ENCODE peak calls at places on chromosomes 3 and 15, in nine cellular contexts. One of them, this sample, is unnamed.

GRCh38 chr3:13532085-13532484 is 16.8 kb upstream of the FBLN2 start:
- DNase-seq in cardiac muscle cell: no peak
- DNase-seq in GM12865: no peak
- DNase-seq in neural progenitor cell: no peak
- DNase-seq in omental fat pad: no peak
- DNase-seq in brain microvascular endothelial cell: no peak
- DNase-seq in AG09319: no peak
- DNase-seq in GM20000: no peak
- DNase-seq in BJ: no peak
- DNase-seq in this sample: no peak

GRCh38 chr3:149559525-149559924 is 85.0 kb downstream of the TM4SF4 start:
- DNase-seq in BJ: no peak
- DNase-seq in cardiac muscle cell: no peak
- DNase-seq in neural progenitor cell: no peak
- DNase-seq in omental fat pad: no peak
- DNase-seq in GM20000: no peak
- DNase-seq in GM12865: no peak
- DNase-seq in AG09319: no peak
- DNase-seq in brain microvascular endothelial cell: no peak
- DNase-seq in this sample: no peak

GRCh38 chr15:100966997-100967396 is 47.8 kb downstream of the LRRK1 start:
- DNase-seq in brain microvascular endothelial cell: no peak
- DNase-seq in cardiac muscle cell: no peak
- DNase-seq in BJ: no peak
- DNase-seq in AG09319: no peak
- DNase-seq in GM12865: no peak
- DNase-seq in neural progenitor cell: no peak
- DNase-seq in GM20000: peak
- DNase-seq in omental fat pad: no peak
- DNase-seq in this sample: no peak

GRCh38 chr3:12451481-12451880 is 32.8 kb upstream of the TSEN2 start:
- DNase-seq in BJ: no peak
- DNase-seq in brain microvascular endothelial cell: no peak
- DNase-seq in GM12865: no peak
- DNase-seq in AG09319: no peak
- DNase-seq in omental fat pad: no peak
- DNase-seq in GM20000: no peak
- DNase-seq in cardiac muscle cell: no peak
- DNase-seq in neural progenitor cell: no peak
- DNase-seq in this sample: no peak

GRCh38 chr3:30426319-30426993 is 179.9 kb upstream of the TGFBR2 start:
- DNase-seq in AG09319: no peak
- DNase-seq in omental fat pad: peak
- DNase-seq in BJ: no peak
- DNase-seq in GM20000: no peak
- DNase-seq in GM12865: no peak
- DNase-seq in neural progenitor cell: peak
- DNase-seq in brain microvascular endothelial cell: peak
- DNase-seq in cardiac muscle cell: peak
- DNase-seq in this sample: no peak

GRCh38 chr3:101873619-101874018 is 24.3 kb downstream of the NFKBIZ start:
- DNase-seq in cardiac muscle cell: no peak
- DNase-seq in AG09319: no peak
- DNase-seq in neural progenitor cell: no peak
- DNase-seq in GM20000: no peak
- DNase-seq in omental fat pad: no peak
- DNase-seq in BJ: no peak
- DNase-seq in GM12865: no peak
- DNase-seq in brain microvascular endothelial cell: no peak
- DNase-seq in this sample: no peak

GRCh38 chr3:175940243-175940642 is 1081.1 kb downstream of the NAALADL2 start:
- DNase-seq in GM20000: no peak
- DNase-seq in omental fat pad: no peak
- DNase-seq in BJ: no peak
- DNase-seq in GM12865: no peak
- DNase-seq in cardiac muscle cell: no peak
- DNase-seq in neural progenitor cell: no peak
- DNase-seq in brain microvascular endothelial cell: peak
- DNase-seq in AG09319: no peak
- DNase-seq in this sample: no peak

GRCh38 chr15:69403611-69404010 is 10.5 kb upstream of the KIF23 start:
- DNase-seq in AG09319: peak
- DNase-seq in GM20000: no peak
- DNase-seq in neural progenitor cell: no peak
- DNase-seq in omental fat pad: no peak
- DNase-seq in GM12865: no peak
- DNase-seq in brain microvascular endothelial cell: peak
- DNase-seq in BJ: peak
- DNase-seq in cardiac muscle cell: no peak
- DNase-seq in this sample: no peak

GRCh38 chr3:120274739-120275167 is 10.3 kb downstream of the GPR156 start:
- DNase-seq in neural progenitor cell: no peak
- DNase-seq in omental fat pad: no peak
- DNase-seq in brain microvascular endothelial cell: no peak
- DNase-seq in BJ: no peak
- DNase-seq in GM20000: no peak
- DNase-seq in cardiac muscle cell: no peak
- DNase-seq in GM12865: no peak
- DNase-seq in AG09319: no peak
- DNase-seq in this sample: no peak

GRCh38 chr3:41955192-41955591 is 6.7 kb downstream of the ULK4 start:
- DNase-seq in omental fat pad: no peak
- DNase-seq in cardiac muscle cell: no peak
- DNase-seq in brain microvascular endothelial cell: no peak
- DNase-seq in GM12865: no peak
- DNase-seq in neural progenitor cell: no peak
- DNase-seq in BJ: no peak
- DNase-seq in AG09319: no peak
- DNase-seq in GM20000: no peak
- DNase-seq in this sample: no peak

GRCh38 chr3:124540550-124541201 is 189.6 kb upstream of the UMPS start:
- DNase-seq in BJ: no peak
- DNase-seq in omental fat pad: no peak
- DNase-seq in GM12865: no peak
- DNase-seq in GM20000: no peak
- DNase-seq in brain microvascular endothelial cell: no peak
- DNase-seq in cardiac muscle cell: no peak
- DNase-seq in neural progenitor cell: no peak
- DNase-seq in AG09319: no peak
- DNase-seq in this sample: no peak
- TF ChIP-seq CTCF in BJ: no peak
- TF ChIP-seq CTCF in omental fat pad: no peak
- TF ChIP-seq CTCF in GM12865: no peak
- TF ChIP-seq CTCF in GM20000: no peak
- TF ChIP-seq CTCF in brain microvascular endothelial cell: no peak
- TF ChIP-seq CTCF in cardiac muscle cell: no peak
- TF ChIP-seq CTCF in neural progenitor cell: no peak
- TF ChIP-seq CTCF in AG09319: no peak
- TF ChIP-seq CTCF in this sample: no peak

GRCh38 chr3:23865595-23866396 is 51.0 kb downstream of the NKIRAS1 start:
- DNase-seq in GM20000: peak
- DNase-seq in neural progenitor cell: peak
- DNase-seq in cardiac muscle cell: peak
- DNase-seq in GM12865: peak
- DNase-seq in AG09319: no peak
- DNase-seq in BJ: no peak
- DNase-seq in omental fat pad: no peak
- DNase-seq in brain microvascular endothelial cell: peak
- DNase-seq in this sample: no peak

GRCh38 chr3:23864954-23865353 is 51.8 kb downstream of the NKIRAS1 start:
- DNase-seq in BJ: no peak
- DNase-seq in omental fat pad: no peak
- DNase-seq in neural progenitor cell: no peak
- DNase-seq in GM12865: no peak
- DNase-seq in GM20000: no peak
- DNase-seq in brain microvascular endothelial cell: no peak
- DNase-seq in cardiac muscle cell: peak
- DNase-seq in AG09319: no peak
- DNase-seq in this sample: no peak

GRCh38 chr3:23863060-23863459 is 53.7 kb downstream of the NKIRAS1 start:
- DNase-seq in cardiac muscle cell: no peak
- DNase-seq in omental fat pad: no peak
- DNase-seq in GM20000: no peak
- DNase-seq in BJ: no peak
- DNase-seq in AG09319: no peak
- DNase-seq in GM12865: no peak
- DNase-seq in neural progenitor cell: no peak
- DNase-seq in brain microvascular endothelial cell: no peak
- DNase-seq in this sample: no peak

GRCh38 chr3:23872330-23872729 is 44.5 kb downstream of the NKIRAS1 start:
- DNase-seq in GM12865: no peak
- DNase-seq in omental fat pad: no peak
- DNase-seq in neural progenitor cell: no peak
- DNase-seq in BJ: no peak
- DNase-seq in AG09319: no peak
- DNase-seq in cardiac muscle cell: no peak
- DNase-seq in brain microvascular endothelial cell: no peak
- DNase-seq in GM20000: no peak
- DNase-seq in this sample: no peak

DNA sequence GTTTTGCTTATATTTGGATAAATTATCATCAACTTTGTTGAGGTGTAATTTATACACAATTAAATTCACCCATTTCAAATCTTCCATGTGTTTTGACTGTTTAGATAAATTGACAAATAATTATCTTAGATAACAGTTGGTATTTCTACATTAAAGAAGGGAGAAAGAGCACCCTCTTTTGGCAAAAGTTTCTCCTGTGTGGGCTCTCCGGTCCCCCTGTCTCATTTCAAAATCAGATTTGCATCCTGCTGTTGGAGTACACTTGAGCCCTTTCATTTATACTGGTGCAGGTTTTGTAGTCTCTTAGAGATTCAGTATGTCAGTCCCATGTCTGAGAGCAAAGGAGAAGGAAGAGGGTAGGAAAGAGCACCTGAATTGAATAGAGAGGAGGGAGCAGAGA is 49.4 kb downstream of the NKIRAS1 start:
- DNase-seq in AG09319: no peak
- DNase-seq in GM12865: peak
- DNase-seq in brain microvascular endothelial cell: no peak
- DNase-seq in omental fat pad: no peak
- DNase-seq in neural progenitor cell: no peak
- DNase-seq in GM20000: no peak
- DNase-seq in cardiac muscle cell: no peak
- DNase-seq in BJ: no peak
- DNase-seq in this sample: no peak
- TF ChIP-seq CTCF in AG09319: no peak
- TF ChIP-seq CTCF in GM12865: peak
- TF ChIP-seq CTCF in brain microvascular endothelial cell: peak
- TF ChIP-seq CTCF in omental fat pad: no peak
- TF ChIP-seq CTCF in neural progenitor cell: peak
- TF ChIP-seq CTCF in GM20000: no peak
- TF ChIP-seq CTCF in cardiac muscle cell: no peak
- TF ChIP-seq CTCF in BJ: no peak
- TF ChIP-seq CTCF in this sample: no peak

GRCh38 chr15:48964898-48965297 is 1.2 kb upstream of the SHC4 start:
- DNase-seq in BJ: no peak
- DNase-seq in brain microvascular endothelial cell: no peak
- DNase-seq in GM20000: no peak
- DNase-seq in AG09319: no peak
- DNase-seq in cardiac muscle cell: no peak
- DNase-seq in GM12865: no peak
- DNase-seq in neural progenitor cell: no peak
- DNase-seq in omental fat pad: no peak
- DNase-seq in this sample: no peak

GRCh38 chr15:48962662-48963523 is 826 bp downstream of the SHC4 start:
- DNase-seq in omental fat pad: no peak
- DNase-seq in neural progenitor cell: peak
- DNase-seq in GM20000: no peak
- DNase-seq in GM12865: no peak
- DNase-seq in cardiac muscle cell: peak
- DNase-seq in AG09319: no peak
- DNase-seq in brain microvascular endothelial cell: peak
- DNase-seq in BJ: no peak
- DNase-seq in this sample: no peak

GRCh38 chr15:48966595-48967301 is 3.0 kb upstream of the SHC4 start:
- DNase-seq in omental fat pad: no peak
- DNase-seq in AG09319: no peak
- DNase-seq in cardiac muscle cell: no peak
- DNase-seq in neural progenitor cell: no peak
- DNase-seq in GM12865: peak
- DNase-seq in BJ: no peak
- DNase-seq in brain microvascular endothelial cell: peak
- DNase-seq in GM20000: peak
- DNase-seq in this sample: no peak

GRCh38 chr15:48965972-48966371 is 2.3 kb upstream of the SHC4 start:
- DNase-seq in AG09319: no peak
- DNase-seq in cardiac muscle cell: no peak
- DNase-seq in neural progenitor cell: no peak
- DNase-seq in BJ: no peak
- DNase-seq in omental fat pad: no peak
- DNase-seq in brain microvascular endothelial cell: peak
- DNase-seq in GM12865: peak
- DNase-seq in GM20000: peak
- DNase-seq in this sample: no peak

GRCh38 chr15:48963524-48964113 is at the start of gene SHC4:
- DNase-seq in omental fat pad: no peak
- DNase-seq in BJ: no peak
- DNase-seq in AG09319: no peak
- DNase-seq in brain microvascular endothelial cell: peak
- DNase-seq in GM12865: peak
- DNase-seq in cardiac muscle cell: peak
- DNase-seq in GM20000: peak
- DNase-seq in neural progenitor cell: peak
- DNase-seq in this sample: no peak
- TF ChIP-seq CTCF in omental fat pad: no peak
- TF ChIP-seq CTCF in BJ: peak
- TF ChIP-seq CTCF in AG09319: peak
- TF ChIP-seq CTCF in brain microvascular endothelial cell: peak
- TF ChIP-seq CTCF in GM12865: no peak
- TF ChIP-seq CTCF in cardiac muscle cell: peak
- TF ChIP-seq CTCF in GM20000: no peak
- TF ChIP-seq CTCF in neural progenitor cell: peak
- TF ChIP-seq CTCF in this sample: no peak

GRCh38 chr3:191809326-191809949 is 348.5 kb downstream of the PYDC2 start:
- DNase-seq in GM12865: no peak
- DNase-seq in BJ: no peak
- DNase-seq in omental fat pad: no peak
- DNase-seq in GM20000: no peak
- DNase-seq in AG09319: no peak
- DNase-seq in cardiac muscle cell: no peak
- DNase-seq in brain microvascular endothelial cell: no peak
- DNase-seq in neural progenitor cell: peak
- DNase-seq in this sample: no peak

GRCh38 chr3:191813245-191813644 is 352.3 kb downstream of the PYDC2 start:
- DNase-seq in brain microvascular endothelial cell: no peak
- DNase-seq in AG09319: no peak
- DNase-seq in GM20000: no peak
- DNase-seq in GM12865: no peak
- DNase-seq in omental fat pad: no peak
- DNase-seq in cardiac muscle cell: no peak
- DNase-seq in neural progenitor cell: no peak
- DNase-seq in BJ: no peak
- DNase-seq in this sample: no peak
- TF ChIP-seq CTCF in brain microvascular endothelial cell: no peak
- TF ChIP-seq CTCF in AG09319: no peak
- TF ChIP-seq CTCF in GM20000: no peak
- TF ChIP-seq CTCF in GM12865: no peak
- TF ChIP-seq CTCF in omental fat pad: no peak
- TF ChIP-seq CTCF in cardiac muscle cell: no peak
- TF ChIP-seq CTCF in neural progenitor cell: no peak
- TF ChIP-seq CTCF in BJ: no peak
- TF ChIP-seq CTCF in this sample: no peak